ENCODE peak calls at places on chromosomes 13 and 19, in ten cellular contexts. V, S, Y, L, T, F, M, C, J and P are unnamed samples.

GRCh38 chr19:18999016-18999758 is 34.1 kb downstream of the SUGP2 start:
- DNase-seq in F (no peak), S (no peak), V (no peak), J (no peak), C (no peak), T (peak; percentile 56), L (no peak), M (peak; percentile 53), Y (no peak), P (no peak)

GRCh38 chr19:8430650-8431049 is 14.1 kb upstream of the HNRNPM start:
- DNase-seq in L (no peak), C (no peak), J (no peak), F (no peak), Y (no peak), M (no peak), V (no peak), S (no peak), T (no peak), P (no peak)

GRCh38 chr13:34172048-34172447 is 354.1 kb downstream of the RFC3 start:
- DNase-seq in C (no peak), Y (no peak), S (no peak), L (no peak), F (no peak), V (no peak), J (no peak), M (no peak), T (no peak), P (no peak)

GRCh38 chr19:8973501-8974091 is 36.6 kb downstream of the MUC16 start:
- DNase-seq in C (no peak), Y (no peak), M (peak; percentile 10), T (peak; percentile 1), F (peak; percentile 13), S (no peak), V (peak; percentile 30), L (no peak), J (no peak), P (no peak)

GRCh38 chr19:42344336-42344893 is 19.0 kb downstream of the MEGF8 start:
- DNase-seq in T (no peak), Y (no peak), C (no peak), L (no peak), J (no peak), M (no peak), S (no peak), V (no peak), F (no peak), P (no peak)

GRCh38 chr19:9323557-9323918 is 441 bp upstream of the ZNF559 start:
- DNase-seq in L (peak; percentile 64), F (peak; percentile 91), J (no peak), M (peak; percentile 86), C (no peak), Y (peak; percentile 31), V (no peak), S (no peak), T (peak; percentile 91), P (no peak)

GRCh38 chr19:48780684-48781391 is 25.5 kb downstream of the FGF21 start:
- DNase-seq in J (no peak), Y (no peak), M (peak; percentile 42), L (peak; percentile 41), S (no peak), C (no peak), V (no peak), F (no peak), T (peak; percentile 65), P (peak; percentile 42)

GRCh38 chr13:26186141-26186870 is 35.8 kb downstream of the RNF6 start:
- DNase-seq in V (peak; percentile 85), S (peak; percentile 76), T (peak; percentile 96), C (peak; percentile 84), L (peak; percentile 86), M (peak; percentile 94), Y (peak; percentile 87), F (peak; percentile 90), J (peak; percentile 90), P (peak; percentile 64)

DNA sequence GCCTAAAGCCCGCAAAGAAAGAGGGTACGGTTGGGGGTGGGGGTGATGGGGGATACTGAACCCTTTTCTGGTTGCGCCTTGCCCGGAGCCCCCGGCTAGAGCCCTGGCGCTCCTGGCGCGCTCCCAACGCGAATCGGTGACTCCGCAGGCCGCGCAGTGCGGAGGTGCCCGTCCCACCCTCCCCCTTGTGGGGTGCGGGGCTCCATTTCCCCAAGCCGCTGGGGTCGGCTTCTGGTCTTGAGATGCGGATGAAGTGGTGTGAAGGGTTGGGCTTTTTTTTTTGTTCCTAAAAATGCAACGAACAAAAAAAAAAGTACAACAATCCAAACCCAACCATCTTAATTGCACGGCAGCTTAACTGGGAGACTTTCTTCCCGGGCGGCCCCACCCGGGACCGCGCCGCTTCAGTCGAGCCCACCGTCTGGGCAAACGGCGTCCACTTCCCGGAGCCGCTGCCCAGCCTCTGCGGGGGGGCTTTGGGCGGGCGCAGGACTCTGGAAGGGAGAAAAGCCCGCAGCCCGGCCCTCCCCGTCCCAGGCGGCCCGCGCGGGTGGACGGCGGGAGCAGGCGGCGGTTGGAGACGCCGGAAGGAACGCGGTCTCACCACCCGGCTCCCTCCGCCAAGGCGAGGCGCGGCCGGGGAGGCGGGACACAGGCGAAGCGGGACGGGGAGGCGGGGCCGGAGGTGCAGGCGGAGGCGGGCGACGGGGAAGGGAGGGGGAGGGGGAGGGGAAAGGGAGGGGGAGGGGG is 501 bp upstream of the TRIM13 start:
- DNase-seq in S (peak; percentile 86), Y (peak; percentile 92), M (peak; percentile 93), T (peak; percentile 98), J (peak; percentile 89), L (peak; percentile 92), F (peak; percentile 89), C (peak; percentile 84), V (peak; percentile 95), P (peak; percentile 76)
- TF ChIP-seq CTCF in S (peak; percentile 34), Y (no peak), M (no peak), T (no peak), J (no peak), L (no peak), F (no peak), C (no peak), V (no peak), P (no peak)

GRCh38 chr13:72886272-72887062 is 104.5 kb downstream of the PIBF1 start:
- DNase-seq in C (no peak), Y (no peak), F (no peak), L (no peak), T (peak; percentile 72), V (no peak), M (peak; percentile 27), S (no peak), J (no peak), P (no peak)

GRCh38 chr13:72889496-72889895 is 107.6 kb downstream of the PIBF1 start:
- DNase-seq in Y (no peak), C (no peak), J (no peak), S (no peak), F (no peak), M (no peak), V (no peak), T (no peak), L (no peak), P (no peak)

DNA sequence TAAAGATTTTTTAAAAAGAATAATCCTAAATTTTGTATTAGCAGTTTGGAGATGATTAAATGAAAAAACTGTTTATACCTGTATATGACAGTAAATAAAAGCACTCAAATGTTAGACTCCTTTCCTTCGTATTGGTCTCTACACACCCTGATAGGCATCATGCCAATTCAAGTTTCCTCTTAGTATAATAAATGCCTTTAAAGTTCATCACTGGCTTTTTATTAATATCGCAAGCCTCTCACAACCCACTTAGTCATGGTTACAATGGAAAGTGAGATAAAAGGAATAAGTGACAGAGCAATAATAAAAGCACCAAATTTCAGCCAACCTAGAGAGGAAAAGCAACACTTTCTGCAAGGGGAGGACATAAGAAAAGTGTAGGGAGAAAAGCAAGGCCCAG is 102.2 kb downstream of the PIBF1 start:
- DNase-seq in J (no peak), Y (no peak), T (peak; percentile 21), M (peak; percentile 6), S (no peak), F (no peak), L (no peak), V (no peak), C (no peak), P (no peak)
- TF ChIP-seq CTCF in J (no peak), Y (no peak), T (no peak), M (no peak), S (no peak), F (no peak), L (no peak), V (no peak), C (no peak), P (no peak)

GRCh38 chr19:44002212-44002565 is 568 bp upstream of the ZNF230 start:
- DNase-seq in C (no peak), F (no peak), S (no peak), Y (no peak), T (no peak), M (no peak), V (no peak), J (no peak), L (no peak), P (no peak)

GRCh38 chr19:44007473-44007872 is 4.7 kb downstream of the ZNF230 start:
- DNase-seq in C (no peak), T (no peak), Y (no peak), S (no peak), F (no peak), M (no peak), V (no peak), L (no peak), J (no peak), P (no peak)

GRCh38 chr19:44005968-44006367 is 3.2 kb downstream of the ZNF230 start:
- DNase-seq in V (no peak), J (no peak), F (no peak), S (no peak), C (no peak), T (peak; percentile 54), Y (no peak), M (no peak), L (no peak), P (no peak)

GRCh38 chr19:44002566-44003460 is at the start of gene ZNF230:
- DNase-seq in L (peak; percentile 89), V (peak; percentile 80), F (peak; percentile 91), S (peak; percentile 69), J (peak; percentile 75), Y (peak; percentile 87), M (peak; percentile 95), C (peak; percentile 75), T (peak; percentile 97), P (peak; percentile 58)

DNA sequence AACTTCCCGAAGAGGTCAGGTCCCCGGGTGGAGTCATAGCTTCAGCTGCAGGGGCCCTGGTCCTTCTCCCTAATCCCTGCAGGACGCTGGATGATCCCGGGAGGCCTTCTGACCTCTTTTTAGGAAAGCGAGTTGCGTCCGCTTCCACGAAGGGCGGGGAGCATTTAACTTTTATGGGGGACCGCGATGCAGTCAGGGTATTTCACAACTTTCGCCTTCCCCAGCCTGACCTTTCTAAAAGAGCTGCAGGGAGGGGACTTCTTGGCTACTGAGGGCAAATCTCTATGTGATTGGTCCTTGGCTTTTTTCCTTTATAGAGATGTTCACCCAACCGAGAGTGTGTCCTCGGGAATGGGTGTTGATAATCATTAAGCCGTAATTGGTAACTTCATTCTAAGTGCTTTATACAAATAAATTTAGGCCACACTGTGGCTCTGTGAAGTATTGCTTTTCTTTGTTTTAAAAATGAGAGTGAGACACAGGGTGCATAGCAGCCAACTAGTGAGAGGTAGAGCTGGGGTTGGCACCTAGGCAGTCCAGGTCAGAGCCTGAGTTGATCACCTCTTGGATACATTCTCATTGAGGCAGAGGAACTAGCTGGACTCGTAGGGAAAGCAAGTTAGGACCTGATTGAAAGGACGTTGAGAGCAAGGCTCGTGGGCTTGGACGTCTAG is 841 bp downstream of the ZNF230 start:
- DNase-seq in F (peak; percentile 19), Y (peak; percentile 29), J (peak; percentile 44), T (peak; percentile 19), C (no peak), L (no peak), M (peak; percentile 0), S (no peak), V (peak; percentile 4), P (no peak)
- TF ChIP-seq CTCF in F (no peak), Y (no peak), J (no peak), T (no peak), C (no peak), L (no peak), M (no peak), S (peak; percentile 26), V (no peak), P (no peak)

DNA sequence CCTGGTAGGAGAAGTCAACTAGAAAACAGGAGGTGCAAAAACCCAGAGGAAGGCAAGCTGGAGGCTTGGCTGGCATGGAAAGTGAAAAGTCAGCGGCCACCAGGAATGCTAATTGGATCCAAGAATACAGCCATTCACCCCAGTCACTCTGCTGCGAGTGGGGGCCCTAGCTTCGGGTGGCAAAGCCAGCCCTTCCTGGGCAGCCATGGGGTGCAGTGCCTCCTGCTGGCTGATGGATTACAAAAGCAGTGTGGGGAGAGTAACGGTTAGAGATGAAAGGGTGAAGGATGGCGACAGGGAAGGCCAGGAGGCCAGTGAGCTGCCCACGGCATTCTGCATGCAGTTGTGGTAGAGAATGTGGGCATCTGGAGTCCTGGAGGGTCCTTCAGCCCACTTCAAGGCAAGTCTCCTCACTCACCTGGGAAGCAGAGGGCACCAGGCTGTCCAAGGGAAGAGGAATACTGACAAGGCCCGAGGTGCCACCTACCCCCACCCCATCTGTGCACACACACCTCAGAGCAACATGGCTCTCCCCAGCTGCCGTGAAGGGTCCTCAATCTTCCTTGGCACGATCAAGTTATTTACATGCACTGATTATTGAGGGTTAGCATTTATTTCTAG is 20.3 kb upstream of the EPHX3 start:
- DNase-seq in F (no peak), Y (no peak), L (peak; percentile 44), M (peak; percentile 36), T (peak; percentile 50), V (peak; percentile 44), J (peak; percentile 61), C (no peak), S (peak; percentile 26), P (no peak)
- TF ChIP-seq CTCF in F (peak; percentile 70), Y (no peak), L (no peak), M (peak; percentile 56), T (peak; percentile 60), V (peak; percentile 26), J (peak; percentile 55), C (no peak), S (peak; percentile 45), P (no peak)